ENCODE peak calls at places on chromosomes 6 and 20, in five cellular contexts. N is ovary, Y is adrenal gland, M is HepG2, K is breast epithelium. Z is an unnamed sample. For H3K36me3 and H3K27me3, the result is how much of the 10 kb centered on the place peaks cover.

GRCh38 chr6:26216015-26216885 is 129.0 kb downstream of the HFE start:
- DNase-seq in M (peak), Y (peak), N (peak), K (peak), Z (peak)

GRCh38 chr6:31581511-31582229 is 554 bp downstream of the LTB start:
- DNase-seq in Y (no peak), M (no peak), N (peak), K (no peak), Z (no peak)

GRCh38 chr6:11354019-11354418 is 121.6 kb upstream of the NEDD9 start:
- DNase-seq in Y (peak), M (no peak), K (peak), N (no peak), Z (no peak)

GRCh38 chr6:92337571-92337970 is 1081.8 kb downstream of the EPHA7 start:
- DNase-seq in Y (no peak), M (no peak), K (no peak), N (no peak), Z (no peak)

GRCh38 chr6:57324538-57324937 is 7.1 kb downstream of the PRIM2 start:
- DNase-seq in N (no peak), M (no peak), K (no peak), Y (no peak), Z (no peak)

GRCh38 chr6:155050311-155050710 is 55.2 kb downstream of the TIAM2 start:
- DNase-seq in M (no peak), K (no peak), Y (no peak), N (no peak), Z (no peak)

GRCh38 chr20:11130554-11131166 is 456.9 kb upstream of the JAG1 start:
- DNase-seq in M (no peak), K (no peak), N (no peak), Y (no peak), Z (no peak)

GRCh38 chr6:48074368-48074767 is 36.6 kb downstream of the PTCHD4 start:
- DNase-seq in Y (no peak), M (no peak), K (no peak), N (no peak), Z (no peak)

GRCh38 chr6:159311618-159312017 is 142.4 kb downstream of the FNDC1 start:
- DNase-seq in K (no peak), M (no peak), Y (no peak), N (no peak), Z (no peak)

DNA sequence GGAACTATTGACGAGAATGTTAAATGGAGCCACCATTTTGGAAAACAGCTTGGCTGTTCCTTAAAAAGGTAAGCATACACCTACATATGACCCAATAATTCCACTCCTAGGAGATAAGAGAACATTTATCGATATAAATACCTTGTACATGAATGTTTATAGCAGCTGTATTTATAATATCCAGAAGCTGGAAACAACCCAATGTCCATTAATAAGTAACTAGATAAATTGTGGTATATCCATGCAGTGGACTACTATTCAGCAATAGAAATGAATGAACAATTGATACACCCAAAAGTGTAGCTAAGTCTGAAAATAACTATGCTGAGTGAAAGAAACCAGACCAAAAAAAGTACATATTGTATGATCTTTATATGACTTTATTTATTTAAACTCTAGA is 42.2 kb upstream of the ADIG start:
- DNase-seq in Y (no peak), M (no peak), N (no peak), K (no peak), Z (no peak)
- H3K36me3 ChIP-seq in Y (half or more), M (under half), N (under half), K (under half), Z (under half)

GRCh38 chr6:33874136-33874535 is 70.3 kb upstream of the MLN start:
- DNase-seq in K (no peak), N (no peak), M (no peak), Y (no peak), Z (no peak)
- TF ChIP-seq POLR2A in K (no peak), N (no peak), M (no peak), Y (no peak), Z (no peak)

GRCh38 chr6:35771343-35771627 is 5.1 kb upstream of the CLPSL2 start:
- DNase-seq in K (no peak), Y (no peak), M (no peak), N (no peak), Z (no peak)
- H3K27me3 ChIP-seq in K (under half), Y (under half), M (under half), N (under half), Z (under half)

GRCh38 chr6:143750945-143751344 is 73.2 kb downstream of the PHACTR2 start:
- DNase-seq in M (no peak), Y (no peak), K (no peak), N (no peak), Z (no peak)

GRCh38 chr6:143754204-143754603 is 76.4 kb downstream of the PHACTR2 start:
- DNase-seq in Y (no peak), M (no peak), N (no peak), K (no peak), Z (no peak)

GRCh38 chr6:143755301-143755744 is 77.6 kb downstream of the PHACTR2 start:
- DNase-seq in K (no peak), Y (peak), N (no peak), M (no peak), Z (no peak)

GRCh38 chr6:143753678-143754077 is 75.9 kb downstream of the PHACTR2 start:
- DNase-seq in K (no peak), Y (no peak), M (no peak), N (no peak), Z (no peak)

GRCh38 chr6:143752459-143752858 is 74.7 kb downstream of the PHACTR2 start:
- DNase-seq in N (no peak), M (no peak), K (no peak), Y (no peak), Z (no peak)
- H3K36me3 ChIP-seq in N (under half), M (under half), K (under half), Y (under half), Z (under half)

DNA sequence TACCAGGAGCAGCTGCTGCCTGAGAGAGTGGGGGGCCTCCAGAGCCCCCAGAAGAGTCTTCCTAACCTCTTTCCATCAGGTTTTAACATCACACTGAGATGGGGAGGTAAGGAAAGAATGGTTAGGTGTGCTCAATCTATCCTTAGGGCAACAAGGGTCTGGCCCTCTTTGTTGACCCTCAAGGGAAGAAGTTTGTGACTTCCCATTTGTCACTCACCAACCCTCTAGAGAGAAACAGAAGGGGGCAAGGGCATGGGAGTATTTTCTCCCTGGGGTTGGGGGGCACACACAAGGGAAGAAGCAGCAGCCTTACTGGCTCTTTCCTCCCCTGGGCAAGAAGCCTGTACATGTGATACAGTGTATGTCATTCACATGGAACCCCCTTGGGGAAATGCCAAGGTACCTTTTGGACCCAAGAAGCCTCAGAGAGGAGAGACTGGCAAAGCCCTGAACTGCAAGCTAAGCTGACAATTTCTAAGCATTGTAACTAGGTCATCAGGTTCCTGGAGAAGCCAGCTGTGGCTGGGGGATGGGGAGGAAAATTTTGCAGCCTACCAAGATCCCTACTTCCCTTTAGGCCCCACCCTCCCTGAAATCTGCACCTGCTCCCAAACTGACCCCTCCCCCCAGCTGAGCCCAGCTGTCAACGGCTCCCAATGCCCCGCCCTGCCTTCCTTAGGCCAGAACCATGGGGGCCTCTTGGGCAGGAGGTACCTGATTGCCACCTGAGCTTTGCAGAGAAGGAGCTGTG is 14.5 kb downstream of the BCL2L1 start:
- DNase-seq in N (no peak), K (peak), Y (peak), M (no peak), Z (no peak)
- TF ChIP-seq POLR2A in N (no peak), K (no peak), Y (no peak), M (no peak), Z (no peak)

GRCh38 chr6:170295519-170296422 is 4.9 kb upstream of the DLL1 start:
- DNase-seq in Y (no peak), K (no peak), M (no peak), N (peak), Z (peak)

GRCh38 chr6:170294813-170295518 is 4.1 kb upstream of the DLL1 start:
- DNase-seq in M (no peak), K (no peak), N (peak), Y (no peak), Z (no peak)

GRCh38 chr6:170297577-170298330 is 6.9 kb upstream of the DLL1 start:
- DNase-seq in N (no peak), Y (no peak), M (no peak), K (no peak), Z (no peak)

GRCh38 chr6:170296746-170297576 is 6.1 kb upstream of the DLL1 start:
- DNase-seq in M (no peak), K (no peak), Y (peak), N (peak), Z (no peak)

GRCh38 chr6:170296423-170296745 is 5.5 kb upstream of the DLL1 start:
- DNase-seq in N (no peak), M (no peak), K (no peak), Y (no peak), Z (no peak)
- H3K27me3 ChIP-seq in N (under half), M (under half), K (under half), Y (under half), Z (under half)

GRCh38 chr20:37218976-37219375 is 39.6 kb upstream of the MROH8 start:
- DNase-seq in K (no peak), N (no peak), Y (no peak), M (no peak), Z (no peak)

GRCh38 chr20:37223053-37223452 is 38.6 kb downstream of the GHRH start:
- DNase-seq in M (no peak), N (no peak), Y (peak), K (no peak), Z (no peak)

GRCh38 chr20:37220255-37220654 is 40.9 kb upstream of the MROH8 start:
- DNase-seq in N (no peak), Y (no peak), K (no peak), M (no peak), Z (no peak)

GRCh38 chr20:37222086-37222485 is 39.5 kb downstream of the GHRH start:
- DNase-seq in K (no peak), Y (no peak), N (no peak), M (no peak), Z (no peak)

GRCh38 chr20:37220796-37221195 is 40.8 kb downstream of the GHRH start:
- DNase-seq in Y (no peak), M (no peak), K (no peak), N (no peak), Z (no peak)
- H3K36me3 ChIP-seq in Y (under half), M (half or more), K (under half), N (under half), Z (under half)

Z was measured in right lobe of liver.